ENCODE peak calls at places on chromosome 14, in ten cellular contexts. F is COR-L47; H is stimulated activated CD4-positive, alpha-beta T cell treated with anti-CD3 and anti-CD28 coated beads, Interleukin-4, amount 100 ng/mL, for 1 hour; L is myocyte; V is stromal cell of bone marrow; D is NB4; Q is transverse colon; M is fibroblast of mammary gland; Y is uterus; I is activated B cell treated with CpG ODN at 0.5 μM for 24 hours. X is an unnamed sample.

GRCh38 chr14:91318911-91319310 is 74.4 kb upstream of the GPR68 start:
- DNase-seq in F (no peak), H (no peak), L (peak; percentile 66), V (no peak), D (no peak), Q (no peak), M (no peak), Y (no peak), I (no peak), X (no peak)

GRCh38 chr14:81341405-81342180 is 58.5 kb downstream of the STON2 start:
- DNase-seq in F (no peak), H (no peak), L (no peak), V (peak; percentile 43), D (no peak), Q (no peak), M (peak; percentile 5), Y (no peak), I (no peak), X (no peak)

GRCh38 chr14:28756896-28757570 is 9.6 kb upstream of the FOXG1 start:
- DNase-seq in F (no peak), H (no peak), L (peak; percentile 40), V (peak; percentile 11), D (peak; percentile 30), Q (no peak), M (peak; percentile 68), Y (no peak), I (no peak), X (no peak)

GRCh38 chr14:68685419-68686211 is 107.3 kb downstream of the ZFP36L1 start:
- DNase-seq in F (no peak), H (peak; percentile 67), L (peak; percentile 66), V (no peak), D (peak; percentile 87), Q (peak; percentile 57), M (peak; percentile 82), Y (peak; percentile 18), I (peak; percentile 65), X (peak; percentile 88)

GRCh38 chr14:30610719-30611388 is 11.3 kb upstream of the SCFD1 start:
- DNase-seq in F (peak; percentile 92), H (no peak), L (peak; percentile 64), V (peak; percentile 49), D (peak; percentile 74), Q (peak; percentile 74), M (peak; percentile 78), Y (peak; percentile 35), I (no peak), X (no peak)

GRCh38 chr14:56351861-56352260 is 227.7 kb upstream of the TMEM260 start:
- DNase-seq in F (no peak), H (no peak), L (no peak), V (no peak), D (no peak), Q (no peak), M (peak; percentile 76), Y (no peak), I (no peak), X (peak; percentile 45)

GRCh38 chr14:27623782-27624181 is 1025.9 kb upstream of the NOVA1 start:
- DNase-seq in F (no peak), H (no peak), L (no peak), V (no peak), D (no peak), Q (no peak), M (no peak), Y (no peak), I (no peak), X (no peak)

GRCh38 chr14:75477881-75478280 is 44.4 kb upstream of the BATF start:
- DNase-seq in F (no peak), H (no peak), L (no peak), V (no peak), D (no peak), Q (peak; percentile 4), M (no peak), Y (no peak), I (no peak), X (no peak)

GRCh38 chr14:54722791-54723432 is 156.0 kb downstream of the SAMD4A start:
- DNase-seq in F (no peak), H (no peak), L (peak; percentile 51), V (no peak), D (peak; percentile 20), Q (no peak), M (peak; percentile 41), Y (no peak), I (no peak), X (no peak)

GRCh38 chr14:36939265-36939664 is 233.1 kb downstream of the SLC25A21 start:
- DNase-seq in F (no peak), H (no peak), L (no peak), V (no peak), D (no peak), Q (no peak), M (no peak), Y (no peak), I (no peak), X (no peak)

GRCh38 chr14:50059773-50060629 is 56.4 kb downstream of the VCPKMT start:
- DNase-seq in F (no peak), H (no peak), L (no peak), V (no peak), D (peak; percentile 35), Q (no peak), M (no peak), Y (no peak), I (no peak), X (no peak)

GRCh38 chr14:81831128-81831815 is 297.6 kb upstream of the SEL1L start:
- DNase-seq in F (no peak), H (no peak), L (no peak), V (no peak), D (peak; percentile 2), Q (no peak), M (peak; percentile 5), Y (no peak), I (no peak), X (no peak)

GRCh38 chr14:71702799-71703198 is 229.4 kb upstream of the RGS6 start:
- DNase-seq in F (no peak), H (no peak), L (no peak), V (no peak), D (no peak), Q (no peak), M (no peak), Y (no peak), I (no peak), X (no peak)

GRCh38 chr14:69424139-69424923 is 25.8 kb downstream of the SLC39A9 start:
- DNase-seq in F (no peak), H (no peak), L (peak; percentile 61), V (peak; percentile 12), D (no peak), Q (no peak), M (peak; percentile 34), Y (no peak), I (no peak), X (no peak)

GRCh38 chr14:65472189-65472588 is 59.7 kb downstream of the FUT8 start:
- DNase-seq in F (no peak), H (no peak), L (no peak), V (no peak), D (no peak), Q (no peak), M (no peak), Y (no peak), I (no peak), X (no peak)

GRCh38 chr14:75286313-75286712 is 7.7 kb downstream of the FOS start:
- DNase-seq in F (no peak), H (no peak), L (no peak), V (no peak), D (peak; percentile 41), Q (no peak), M (no peak), Y (no peak), I (no peak), X (no peak)

GRCh38 chr14:78170203-78170602 is at the start of gene NRXN3:
- DNase-seq in F (peak; percentile 66), H (no peak), L (no peak), V (no peak), D (no peak), Q (peak; percentile 8), M (no peak), Y (no peak), I (no peak), X (no peak)

GRCh38 chr14:61362072-61362750 is 40.8 kb downstream of the PRKCH start:
- DNase-seq in F (no peak), H (no peak), L (no peak), V (no peak), D (no peak), Q (no peak), M (no peak), Y (no peak), I (no peak), X (no peak)

GRCh38 chr14:22520235-22520634 is 68.8 kb downstream of the DAD1 start:
- DNase-seq in F (no peak), H (no peak), L (peak; percentile 37), V (no peak), D (no peak), Q (no peak), M (peak; percentile 65), Y (no peak), I (no peak), X (peak; percentile 22)

GRCh38 chr14:99231850-99232401 is 40.1 kb downstream of the BCL11B start:
- DNase-seq in F (no peak), H (no peak), L (no peak), V (no peak), D (peak; percentile 17), Q (no peak), M (no peak), Y (no peak), I (no peak), X (no peak)

X was measured in RCC 7860.